ENCODE peak calls at places on chromosomes 16 and 17, in five cellular contexts. C, M, N, H and F are unnamed samples.

GRCh38 chr17:72342582-72343527 is 222.0 kb downstream of the SOX9 start:
- DNase-seq in C (peak), M (peak), H (no peak), N (no peak), F (no peak)

GRCh38 chr16:84914273-84914672 is 94.5 kb downstream of the CRISPLD2 start:
- DNase-seq in H (peak), N (no peak), C (no peak), M (no peak), F (no peak)

GRCh38 chr17:42525221-42525620 is 10.8 kb upstream of the NAGLU start:
- DNase-seq in H (no peak), C (no peak), M (no peak), N (no peak), F (no peak)

GRCh38 chr17:43721537-43722268 is 36.9 kb downstream of the SOST start:
- DNase-seq in C (no peak), N (no peak), H (no peak), M (peak), F (no peak)

GRCh38 chr16:83137326-83137770 is 510.6 kb downstream of the CDH13 start:
- DNase-seq in M (no peak), C (no peak), N (peak), H (no peak), F (no peak)

GRCh38 chr16:9256196-9256595 is 164.8 kb downstream of the HAPSTR1 start:
- DNase-seq in H (no peak), M (peak), C (no peak), N (peak), F (no peak)

GRCh38 chr16:17106243-17106791 is 364.4 kb downstream of the XYLT1 start:
- DNase-seq in M (no peak), N (no peak), H (no peak), C (no peak), F (no peak)

GRCh38 chr16:71626858-71627213 is 852 bp downstream of the MARVELD3 start:
- DNase-seq in N (peak), H (no peak), C (no peak), M (peak), F (peak)

GRCh38 chr17:78124081-78124835 is 4.3 kb downstream of the TMC6 start:
- DNase-seq in N (no peak), M (no peak), C (no peak), H (no peak), F (peak)

GRCh38 chr17:72426321-72426720 is 305.5 kb downstream of the SOX9 start:
- DNase-seq in H (no peak), C (no peak), M (no peak), N (no peak), F (no peak)

GRCh38 chr17:69348441-69348840 is 21.5 kb upstream of the ABCA5 start:
- DNase-seq in N (no peak), H (no peak), C (no peak), M (no peak), F (no peak)

GRCh38 chr16:29675811-29676643 is 3.0 kb upstream of the QPRT start:
- DNase-seq in N (no peak), M (peak), C (no peak), H (no peak), F (no peak)

GRCh38 chr16:80606221-80606766 is 65.5 kb downstream of the DYNLRB2 start:
- DNase-seq in H (no peak), M (no peak), C (no peak), N (no peak), F (no peak)

GRCh38 chr17:81397314-81398169 is 2.3 kb downstream of the BAHCC1 start:
- DNase-seq in N (peak), H (no peak), M (no peak), C (no peak), F (no peak)

GRCh38 chr16:57770361-57770760 is 31.9 kb downstream of the KIFC3 start:
- DNase-seq in M (no peak), N (no peak), H (no peak), C (no peak), F (no peak)

GRCh38 chr17:44589316-44590071 is 32.2 kb downstream of the FZD2 start:
- DNase-seq in M (no peak), H (no peak), N (no peak), C (no peak), F (no peak)

GRCh38 chr17:77555741-77556291 is 402.7 kb upstream of the TNRC6C start:
- DNase-seq in M (no peak), N (no peak), C (peak), H (peak), F (no peak)

GRCh38 chr16:86516618-86517003 is 6.3 kb downstream of the FOXF1 start:
- DNase-seq in C (no peak), N (no peak), H (peak), M (no peak), F (no peak)

GRCh38 chr16:27314986-27315332 is 1.2 kb downstream of the IL4R start:
- DNase-seq in N (no peak), H (no peak), M (no peak), C (no peak), F (no peak)

GRCh38 chr16:10828851-10829331 is 10.3 kb upstream of the TVP23A start:
- DNase-seq in M (no peak), C (peak), H (peak), N (peak), F (peak)

GRCh38 chr17:49952209-49952911 is 16.6 kb upstream of the DLX4 start:
- DNase-seq in H (peak), N (peak), M (peak), C (peak), F (peak)

GRCh38 chr17:14781123-14781522 is 480.2 kb downstream of the HS3ST3B1 start:
- DNase-seq in C (no peak), M (no peak), H (no peak), N (no peak), F (no peak)

GRCh38 chr17:3024346-3024745 is 39.1 kb downstream of the OR1D5 start:
- DNase-seq in N (no peak), C (no peak), H (no peak), M (no peak), F (no peak)

GRCh38 chr16:65120811-65121721 is 797 bp downstream of the CDH11 start:
- DNase-seq in C (no peak), N (no peak), H (peak), M (no peak), F (peak)

GRCh38 chr16:79272141-79272577 is 328.4 kb downstream of the MAF start:
- DNase-seq in N (no peak), C (no peak), H (no peak), M (no peak), F (peak)

GRCh38 chr17:9028171-9028570 is 6.9 kb downstream of the NTN1 start:
- DNase-seq in M (no peak), C (no peak), H (no peak), N (no peak), F (no peak)

GRCh38 chr17:47692895-47693666 is 880 bp upstream of the TBKBP1 start:
- DNase-seq in N (no peak), H (no peak), M (no peak), C (no peak), F (no peak)

GRCh38 chr17:13476722-13477121 is 125.0 kb downstream of the HS3ST3A1 start:
- DNase-seq in H (no peak), N (no peak), C (no peak), M (no peak), F (no peak)

GRCh38 chr17:50056217-50056960 is 479 bp downstream of the ITGA3 start:
- DNase-seq in M (peak), H (peak), N (peak), C (peak), F (peak)

GRCh38 chr16:84543931-84544776 is 39.7 kb upstream of the MEAK7 start:
- DNase-seq in M (no peak), H (no peak), C (no peak), N (no peak), F (peak)

GRCh38 chr16:66905633-66906539 is 12.8 kb downstream of the CDH16 start:
- DNase-seq in M (peak), N (peak), C (no peak), H (no peak), F (peak)

GRCh38 chr16:85679870-85680269 is 8.9 kb downstream of the GINS2 start:
- DNase-seq in H (no peak), C (no peak), M (no peak), N (no peak), F (peak)

GRCh38 chr16:1206786-1207185 is 18.3 kb downstream of the TPSG1 start:
- DNase-seq in C (no peak), N (no peak), H (no peak), M (no peak), F (no peak)

GRCh38 chr17:17555906-17556305 is 35.6 kb downstream of the PEMT start:
- DNase-seq in H (no peak), C (no peak), N (no peak), M (no peak), F (no peak)

GRCh38 chr16:68644715-68645493 is at the start of gene CDH3:
- DNase-seq in C (peak), M (no peak), N (peak), H (no peak), F (no peak)

GRCh38 chr17:42124256-42124655 is 1.7 kb downstream of the HSPB9 start:
- DNase-seq in C (no peak), M (no peak), N (no peak), H (no peak), F (no peak)

GRCh38 chr16:873243-873661 is 72.7 kb upstream of the GNG13 start:
- DNase-seq in C (no peak), H (no peak), M (no peak), N (no peak), F (no peak)

GRCh38 chr16:77273-77806 is 685 bp upstream of the MPG start:
- DNase-seq in C (no peak), M (peak), N (peak), H (peak), F (peak)

GRCh38 chr17:40417258-40417608 is 463 bp downstream of the TOP2A start:
- DNase-seq in C (no peak), N (no peak), H (no peak), M (peak), F (no peak)

GRCh38 chr17:65249774-65250173 is 112.6 kb downstream of the RGS9 start:
- DNase-seq in C (no peak), H (no peak), N (no peak), M (no peak), F (no peak)

GRCh38 chr17:65246252-65246651 is 109.1 kb downstream of the RGS9 start:
- DNase-seq in H (no peak), N (no peak), C (no peak), M (no peak), F (no peak)

GRCh38 chr17:65243838-65244237 is 106.7 kb downstream of the RGS9 start:
- DNase-seq in N (no peak), C (no peak), H (no peak), M (no peak), F (no peak)
- TF ChIP-seq POLR2AphosphoS5 in N (no peak), C (no peak), H (no peak), M (no peak), F (no peak)

GRCh38 chr17:30340957-30341356 is 7.1 kb upstream of the TMIGD1 start:
- DNase-seq in H (no peak), M (no peak), C (no peak), N (no peak), F (no peak)
- H3K4me3 ChIP-seq in H (no peak), M (no peak), C (no peak), N (no peak), F (no peak)

DNA sequence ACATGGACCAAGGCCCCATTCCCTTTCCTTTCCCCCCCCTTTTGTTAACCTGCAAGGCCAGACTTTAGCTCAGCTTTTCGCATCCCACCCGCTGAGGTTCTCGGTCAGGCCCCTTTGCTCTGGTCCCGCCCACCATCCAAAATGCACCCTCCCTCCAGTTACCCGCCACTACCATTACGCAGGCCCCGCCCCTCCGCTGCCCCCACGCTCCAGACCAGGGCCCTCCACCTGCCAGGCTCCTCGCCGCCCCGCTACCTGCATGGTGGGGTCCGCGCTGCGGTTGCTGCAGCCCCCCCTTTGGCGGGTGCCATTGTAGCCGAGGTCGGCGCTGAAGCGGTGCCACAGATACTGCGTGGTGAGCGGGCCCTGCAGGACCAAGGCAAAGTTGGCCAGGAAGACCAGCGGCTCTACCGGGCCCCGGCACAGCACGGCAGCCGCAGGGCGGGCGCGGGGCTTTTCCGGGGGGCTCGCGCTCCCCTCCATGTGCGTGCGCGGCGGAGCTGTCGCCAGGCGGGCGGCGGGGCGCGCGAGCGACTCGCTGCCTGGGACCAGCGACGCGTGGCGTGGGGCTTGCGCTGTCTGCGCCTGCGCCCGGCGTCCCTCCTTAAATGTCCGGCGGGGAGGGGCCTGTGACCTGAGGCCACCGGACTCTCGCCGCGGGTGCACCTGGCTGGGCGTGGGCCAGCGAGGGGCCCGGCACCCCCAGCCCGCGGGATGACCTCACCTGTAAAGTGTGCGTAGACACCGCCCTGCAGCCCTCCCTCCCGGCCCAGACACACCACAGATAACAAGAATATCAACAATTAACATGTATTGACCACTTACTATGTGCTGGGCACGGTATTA is at the start of gene SLC46A1:
- DNase-seq in H (peak), C (peak), N (peak), M (peak), F (peak)
- TF ChIP-seq POLR2A in H (no peak), C (no peak), N (no peak), M (peak), F (no peak)

DNA sequence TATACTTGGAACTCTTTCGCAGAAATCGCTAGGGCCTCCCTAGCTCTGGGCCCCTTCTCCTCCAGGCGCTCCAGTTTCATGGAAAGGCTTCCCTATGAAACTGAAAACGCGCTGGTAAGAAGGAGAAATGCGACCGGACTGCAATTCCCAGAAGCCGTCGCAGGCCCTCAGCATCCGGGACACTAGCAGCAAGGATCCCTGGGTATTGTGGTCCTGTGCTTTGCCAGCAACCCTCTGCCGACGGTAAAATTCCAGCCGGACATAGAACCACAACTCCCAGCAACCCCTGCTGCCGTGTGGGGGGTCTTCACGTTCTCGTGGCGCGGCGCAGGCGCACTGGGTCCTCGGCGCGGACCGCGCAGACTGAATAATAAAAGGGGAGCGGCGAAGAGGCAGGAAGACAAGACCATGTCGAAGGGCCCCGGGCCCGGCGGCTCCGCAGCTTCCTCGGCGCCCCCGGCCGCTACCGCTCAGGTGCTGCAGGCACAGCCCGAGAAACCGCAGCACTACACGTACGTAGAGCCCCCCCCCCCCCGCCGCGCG is at the start of gene UNK:
- DNase-seq in N (peak), C (peak), M (peak), H (peak), F (peak)
- TF ChIP-seq POLR2AphosphoS5 in N (peak), C (peak), M (peak), H (peak), F (peak)

DNA sequence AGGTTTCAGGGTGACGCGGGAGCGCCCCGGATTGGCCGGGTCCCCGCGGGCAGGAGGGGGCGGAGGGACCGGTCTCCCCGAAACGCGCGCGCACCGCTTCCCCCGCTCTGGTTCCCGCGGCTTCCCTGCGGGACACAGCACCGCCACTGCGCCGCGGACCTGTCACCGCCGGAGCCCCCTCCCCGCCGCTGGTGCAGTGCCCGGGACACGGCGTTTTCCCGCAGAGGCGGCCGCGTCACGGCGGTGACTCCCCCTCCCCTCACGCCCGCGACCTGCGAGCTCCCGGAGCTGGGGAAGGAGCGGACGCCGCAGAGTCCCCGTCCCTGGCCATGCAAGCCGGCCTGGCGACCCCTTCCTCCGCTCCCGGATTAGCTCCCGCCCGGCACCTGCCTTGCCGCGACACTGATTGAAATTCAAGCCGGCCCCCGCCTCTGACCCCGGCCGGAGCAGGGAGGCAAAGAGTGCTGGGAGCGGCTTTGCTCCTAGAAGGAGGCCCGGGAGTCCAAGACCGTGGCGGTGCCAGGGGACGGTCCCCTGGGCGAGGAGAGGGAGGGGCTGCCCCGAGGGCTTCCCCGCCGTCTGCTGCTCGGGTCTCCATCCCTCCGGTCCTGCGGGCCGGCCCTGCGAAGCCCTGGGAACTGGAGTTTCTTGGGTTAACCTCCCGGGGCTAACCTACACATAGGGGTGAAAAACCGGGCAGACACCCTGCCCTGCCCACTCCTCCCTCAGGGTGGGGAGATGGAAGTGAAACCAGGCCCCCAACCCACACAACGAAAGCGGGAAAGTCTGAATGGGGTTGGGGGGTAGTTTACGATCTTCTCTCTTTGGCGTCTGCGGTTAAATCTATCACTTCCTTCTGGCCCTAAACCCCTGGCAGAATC is 997 bp downstream of the RHBDL3 start:
- DNase-seq in C (no peak), H (no peak), N (no peak), M (no peak), F (peak)
- H3K4me3 ChIP-seq in C (peak), H (peak), N (peak), M (peak), F (peak)